ENCODE peak calls at places on chromosomes 4 and X, in four cellular contexts. K is NCI-H1417, O is breast epithelium, S is neural crest cell. B is an unnamed sample.

GRCh38 chrX:109742722-109743121 is 9.7 kb upstream of the ACSL4 start:
- DNase-seq in K (no peak), O (no peak), S (no peak), B (no peak)

GRCh38 chr4:24853142-24853541 is 57.8 kb downstream of the SOD3 start:
- DNase-seq in K (no peak), O (no peak), S (no peak), B (no peak)

GRCh38 chr4:87848622-87849351 is 16.0 kb downstream of the MEPE start:
- DNase-seq in K (peak), O (no peak), S (peak), B (peak)

GRCh38 chrX:150308041-150308440 is 55.1 kb upstream of the MAMLD1 start:
- DNase-seq in K (no peak), O (no peak), S (no peak), B (no peak)

GRCh38 chrX:120653000-120653399 is 23.1 kb upstream of the C1GALT1C1 start:
- DNase-seq in K (peak), O (no peak), S (no peak), B (peak)

GRCh38 chr4:169009281-169010124 is 552 bp downstream of the CBR4 start:
- DNase-seq in K (peak), O (peak), S (peak), B (peak)

GRCh38 chr4:183657564-183657963 is 1.4 kb downstream of the RWDD4 start:
- DNase-seq in K (no peak), O (no peak), S (no peak), B (no peak)

GRCh38 chr4:187993827-187994226 is 1.7 kb upstream of the ZFP42 start:
- DNase-seq in K (no peak), O (no peak), S (peak), B (no peak)

GRCh38 chr4:151204925-151205524 is 71.9 kb upstream of the PRSS48 start:
- DNase-seq in K (no peak), O (no peak), S (no peak), B (no peak)

GRCh38 chrX:151871244-151871643 is 41.4 kb upstream of the MAGEA4 start:
- DNase-seq in K (no peak), O (no peak), S (no peak), B (no peak)

GRCh38 chr4:37236165-37236564 is 8.4 kb upstream of the NWD2 start:
- DNase-seq in K (no peak), O (no peak), S (no peak), B (no peak)

GRCh38 chr4:182089326-182089725 is 153.9 kb upstream of the TENM3 start:
- DNase-seq in K (no peak), O (no peak), S (no peak), B (no peak)

GRCh38 chr4:86043755-86044592 is 315.9 kb downstream of the MAPK10 start:
- DNase-seq in K (peak), O (no peak), S (peak), B (peak)

GRCh38 chr4:130336585-130337217 is 1240.7 kb downstream of the C4orf33 start:
- DNase-seq in K (peak), O (no peak), S (no peak), B (peak)

GRCh38 chrX:130539721-130540321 is 138.0 kb downstream of the RBMX2 start:
- DNase-seq in K (peak), O (no peak), S (peak), B (peak)

GRCh38 chr4:163137581-163137980 is 29.1 kb downstream of the NAF1 start:
- DNase-seq in K (no peak), O (no peak), S (no peak), B (no peak)

GRCh38 chrX:1400049-1400448 is 8.1 kb upstream of the SLC25A6 start:
- DNase-seq in K (no peak), O (no peak), S (no peak), B (no peak)

GRCh38 chr4:137213372-137214173 is 318.7 kb downstream of the PCDH18 start:
- DNase-seq in K (no peak), O (no peak), S (no peak), B (no peak)